ENCODE peak calls at places on chromosomes 12 and 14, in eight cellular contexts. P is stimulated activated CD8-positive, alpha-beta memory T cell treated with anti-CD3 and anti-CD28 coated beads, Interleukin-15, amount 100 ng/mL, for 1 hour; Y is cerebellum; W is HFFc6; V is body of pancreas; K is ELR; G is activated T-helper 1 cell treated with anti-CD3 and anti-CD28 coated beads, Interleukin-2, amount 50 U/mL, for 16 hours; J is ovary. S is an unnamed sample.

GRCh38 chr12:121165316-121165715 is 32.6 kb downstream of the P2RX7 start:
- DNase-seq in J (no peak), V (peak; percentile 40), P (no peak), Y (no peak), G (no peak), K (no peak), W (no peak), S (no peak)

GRCh38 chr12:132513070-132513398 is 23.1 kb downstream of the FBRSL1 start:
- DNase-seq in W (peak; percentile 15), Y (no peak), J (no peak), G (no peak), P (no peak), K (peak; percentile 23), V (no peak), S (no peak)

GRCh38 chr12:27709932-27710591 is 570 bp upstream of the MRPS35 start:
- DNase-seq in Y (no peak), W (peak; percentile 29), K (peak; percentile 56), P (no peak), J (no peak), G (no peak), V (peak; percentile 44), S (no peak)

GRCh38 chr12:106118-106561 is 39.6 kb downstream of the IQSEC3 start:
- DNase-seq in J (no peak), W (no peak), P (no peak), G (no peak), K (no peak), V (no peak), Y (no peak), S (no peak)

GRCh38 chr14:35822501-35822900 is 3.6 kb upstream of the BRMS1L start:
- DNase-seq in G (no peak), J (no peak), W (no peak), V (no peak), P (no peak), K (no peak), Y (no peak), S (no peak)

GRCh38 chr12:52952082-52952801 is 3.3 kb downstream of the KRT18 start:
- DNase-seq in J (no peak), Y (no peak), P (no peak), G (no peak), K (no peak), W (no peak), V (peak; percentile 92), S (no peak)

GRCh38 chr12:114678028-114678427 is 5.9 kb downstream of the TBX3 start:
- DNase-seq in K (peak; percentile 46), P (no peak), V (no peak), W (no peak), Y (no peak), G (no peak), J (no peak), S (no peak)

GRCh38 chr14:74426202-74426582 is at the start of gene SYNDIG1L:
- DNase-seq in J (no peak), W (no peak), K (no peak), P (no peak), G (no peak), V (no peak), Y (no peak), S (no peak)

GRCh38 chr14:93064411-93065271 is 51.1 kb downstream of the ITPK1 start:
- DNase-seq in Y (no peak), P (no peak), W (peak; percentile 17), K (no peak), J (no peak), V (no peak), G (no peak), S (no peak)

GRCh38 chr14:89618309-89618708 is 201.3 kb upstream of the FOXN3 start:
- DNase-seq in J (no peak), K (no peak), G (no peak), P (no peak), Y (peak; percentile 27), W (no peak), V (peak; percentile 43), S (no peak)

S was measured in hippocampal formation.